ENCODE peak calls at places on chromosome 9, in eight cellular contexts. Z is uterus, K is aorta, V is left lung, N is pancreas, A is hepatocyte, M is heart left ventricle, Q is H9. C is an unnamed sample. For H3K4me1, the result is how much of the 10 kb centered on the place peaks cover.

GRCh38 chr9:84145780-84146179 is 165.2 kb downstream of the RMI1 start:
- DNase-seq in M (no peak), Z (no peak), Q (no peak), N (no peak), A (no peak), V (no peak), K (no peak), C (no peak)

GRCh38 chr9:136603901-136604816 is 58.3 kb upstream of the NOTCH1 start:
- DNase-seq in K (no peak), M (peak), Q (no peak), Z (no peak), V (peak), N (no peak), A (no peak), C (peak)

GRCh38 chr9:32704343-32704742 is 68.9 kb upstream of the TAF1L start:
- DNase-seq in Z (no peak), K (no peak), V (no peak), Q (no peak), A (no peak), N (no peak), M (no peak), C (no peak)

GRCh38 chr9:91972711-91973110 is 22.7 kb upstream of the ROR2 start:
- DNase-seq in M (no peak), A (no peak), V (no peak), K (no peak), Z (no peak), Q (no peak), N (no peak), C (no peak)

GRCh38 chr9:129561594-129562281 is 59.2 kb downstream of the C9orf50 start:
- DNase-seq in K (no peak), A (no peak), V (peak), Z (no peak), N (no peak), M (no peak), Q (no peak), C (no peak)

GRCh38 chr9:87354176-87354575 is 143.5 kb upstream of the DAPK1 start:
- DNase-seq in Z (no peak), Q (no peak), N (no peak), A (no peak), V (no peak), K (no peak), M (no peak), C (no peak)

GRCh38 chr9:76107487-76107886 is 217.0 kb downstream of the PCSK5 start:
- DNase-seq in K (no peak), N (no peak), Z (peak), M (no peak), V (no peak), Q (no peak), A (no peak), C (no peak)

GRCh38 chr9:128150594-128151342 is 1.5 kb downstream of the LCN2 start:
- DNase-seq in V (peak), Q (peak), N (peak), A (no peak), M (peak), Z (no peak), K (peak), C (peak)

GRCh38 chr9:76560481-76560891 is 101.5 kb downstream of the GCNT1 start:
- DNase-seq in Q (no peak), Z (no peak), M (no peak), N (no peak), V (no peak), K (no peak), A (peak), C (peak)

GRCh38 chr9:32968101-32969011 is 33.1 kb downstream of the APTX start:
- DNase-seq in Z (peak), A (peak), K (no peak), V (no peak), M (no peak), Q (no peak), N (peak), C (peak)

GRCh38 chr9:70868661-70869652 is 252.5 kb downstream of the TRPM3 start:
- DNase-seq in N (no peak), Q (no peak), V (no peak), A (peak), M (no peak), K (no peak), Z (no peak), C (no peak)

GRCh38 chr9:110933350-110934001 is 104.8 kb downstream of the LPAR1 start:
- DNase-seq in N (no peak), A (no peak), Q (no peak), V (no peak), Z (no peak), K (no peak), M (no peak), C (no peak)

GRCh38 chr9:77218612-77219011 is 41.3 kb downstream of the VPS13A start:
- DNase-seq in K (no peak), N (no peak), Q (no peak), M (no peak), V (no peak), A (no peak), Z (no peak), C (no peak)

GRCh38 chr9:133971121-133971951 is 20.8 kb downstream of the VAV2 start:
- DNase-seq in Q (no peak), V (peak), K (peak), N (peak), M (peak), A (no peak), Z (no peak), C (no peak)

GRCh38 chr9:69532359-69532758 is 139.8 kb downstream of the APBA1 start:
- DNase-seq in V (no peak), M (no peak), A (no peak), Q (no peak), Z (no peak), N (no peak), K (no peak), C (no peak)

GRCh38 chr9:97502222-97502983 is 937 bp downstream of the TMOD1 start:
- DNase-seq in N (peak), Z (no peak), A (peak), K (no peak), V (peak), Q (peak), M (peak), C (no peak)

GRCh38 chr9:122051401-122052346 is 41.4 kb downstream of the TTLL11 start:
- DNase-seq in A (no peak), Q (no peak), M (no peak), K (no peak), Z (no peak), V (no peak), N (no peak), C (no peak)

GRCh38 chr9:114776683-114777399 is 29.0 kb downstream of the TNFSF15 start:
- DNase-seq in V (no peak), Z (no peak), K (no peak), Q (no peak), N (no peak), M (no peak), A (no peak), C (no peak)

GRCh38 chr9:91693226-91693625 is 256.8 kb downstream of the ROR2 start:
- DNase-seq in A (no peak), Z (no peak), K (no peak), M (no peak), Q (no peak), V (no peak), N (no peak), C (no peak)

GRCh38 chr9:109385499-109385898 is 64.6 kb upstream of the EPB41L4B start:
- DNase-seq in V (no peak), Q (no peak), N (no peak), M (no peak), K (no peak), A (no peak), Z (no peak), C (no peak)

GRCh38 chr9:35340046-35340445 is 149.9 kb upstream of the RUSC2 start:
- DNase-seq in A (no peak), M (no peak), N (no peak), Q (no peak), V (no peak), Z (no peak), K (no peak), C (no peak)

GRCh38 chr9:88531920-88532319 is 3.1 kb upstream of the NXNL2 start:
- DNase-seq in K (no peak), V (no peak), N (no peak), Z (no peak), Q (peak), A (no peak), M (no peak), C (no peak)

GRCh38 chr9:88530051-88530450 is 4.9 kb upstream of the NXNL2 start:
- DNase-seq in A (no peak), K (no peak), Q (no peak), N (no peak), V (no peak), M (no peak), Z (peak), C (no peak)

GRCh38 chr9:88534456-88535225 is at the start of gene NXNL2:
- DNase-seq in A (peak), N (peak), K (peak), M (peak), Q (peak), V (peak), Z (peak), C (peak)

GRCh38 chr9:88533951-88534455 is 975 bp upstream of the NXNL2 start:
- DNase-seq in Z (peak), A (peak), Q (peak), N (peak), M (no peak), V (peak), K (no peak), C (peak)

DNA sequence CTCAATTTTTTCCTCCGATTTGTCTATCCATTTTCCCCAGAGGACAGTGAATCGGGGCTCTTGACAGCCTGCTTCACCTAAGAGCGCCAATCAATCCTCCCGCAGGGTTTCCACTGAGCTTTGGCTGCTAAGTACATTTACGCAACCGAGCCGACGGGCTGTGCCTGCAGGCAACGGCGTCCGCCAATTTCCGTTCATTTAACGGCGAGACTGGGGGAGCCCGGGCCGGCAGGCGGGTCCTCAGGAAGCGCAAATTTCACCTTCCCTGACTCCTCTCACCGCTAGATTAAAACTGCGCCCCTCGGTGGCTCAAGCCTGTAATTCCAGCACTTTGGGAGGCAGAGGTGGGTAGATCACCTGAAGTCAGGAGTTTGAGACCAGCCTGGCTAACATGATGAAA is 2.7 kb upstream of the NXNL2 start:
- DNase-seq in Q (peak), N (no peak), K (no peak), V (no peak), Z (peak), M (no peak), A (peak), C (no peak)
- H3K4me1 ChIP-seq in Q (under half), N (under half), K (under half), V (under half), Z (under half), M (under half), A (under half), C (under half)

DNA sequence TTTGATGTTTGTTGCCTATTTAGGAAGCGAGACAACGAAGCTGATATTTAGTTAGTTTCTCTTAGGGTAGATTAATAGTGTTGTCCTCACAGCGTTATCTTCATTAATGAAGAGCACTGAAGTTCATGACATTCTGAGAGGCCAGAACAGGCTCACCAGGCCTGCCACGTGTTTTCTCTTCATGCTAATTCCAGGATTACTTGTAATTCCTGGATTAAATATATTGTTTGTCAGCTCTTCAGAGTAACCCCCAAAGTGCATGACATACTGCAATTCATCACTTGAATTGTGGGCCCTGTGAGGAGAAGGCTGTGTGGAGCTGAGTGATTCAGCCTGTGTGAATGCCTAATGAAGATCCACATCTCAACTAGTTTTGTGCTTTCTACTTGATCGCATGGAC is 401.0 kb upstream of the ADAMTSL1 start:
- DNase-seq in N (no peak), Q (no peak), Z (peak), A (no peak), K (no peak), M (no peak), V (no peak), C (no peak)
- H3K4me1 ChIP-seq in N (under half), Q (under half), Z (under half), A (under half), K (under half), M (under half), V (under half), C (under half)

GRCh38 chr9:93128011-93128714 is 5.9 kb downstream of the NINJ1 start:
- DNase-seq in N (peak), A (peak), Q (peak), K (peak), M (peak), V (peak), Z (peak), C (no peak)

GRCh38 chr9:93128715-93129224 is 5.3 kb downstream of the NINJ1 start:
- DNase-seq in Z (no peak), K (peak), Q (peak), A (no peak), M (no peak), V (peak), N (peak), C (no peak)

GRCh38 chr9:93129691-93130500 is 4.2 kb downstream of the NINJ1 start:
- DNase-seq in Z (no peak), Q (no peak), K (no peak), V (peak), M (peak), N (no peak), A (no peak), C (no peak)

GRCh38 chr9:93130861-93131481 is 3.1 kb downstream of the NINJ1 start:
- DNase-seq in Z (no peak), M (peak), V (peak), N (peak), K (no peak), A (no peak), Q (no peak), C (no peak)

GRCh38 chr9:93129286-93129685 is 4.8 kb downstream of the NINJ1 start:
- DNase-seq in Q (peak), Z (no peak), K (peak), A (no peak), V (peak), M (peak), N (no peak), C (no peak)
- H3K4me1 ChIP-seq in Q (under half), Z (under half), K (under half), A (under half), V (under half), M (half or more), N (under half), C (under half)

GRCh38 chr9:5630038-5630507 is 1.2 kb downstream of the RIC1 start:
- DNase-seq in M (no peak), K (no peak), A (peak), Z (no peak), V (no peak), Q (no peak), N (no peak), C (peak)

GRCh38 chr9:5629312-5630037 is 568 bp downstream of the RIC1 start:
- DNase-seq in V (peak), Z (no peak), Q (peak), K (peak), N (peak), A (peak), M (peak), C (peak)

GRCh38 chr9:5628530-5629311 is at the start of gene RIC1:
- DNase-seq in N (peak), Z (peak), Q (peak), K (peak), V (peak), M (peak), A (peak), C (peak)

GRCh38 chr9:5626727-5627634 is 1.9 kb upstream of the RIC1 start:
- DNase-seq in Q (no peak), V (no peak), M (no peak), N (no peak), K (no peak), A (peak), Z (peak), C (peak)

GRCh38 chr9:5628183-5628529 is 751 bp upstream of the RIC1 start:
- DNase-seq in M (no peak), A (peak), K (no peak), V (no peak), Q (no peak), N (no peak), Z (no peak), C (no peak)
- H3K4me1 ChIP-seq in M (under half), A (under half), K (under half), V (under half), Q (under half), N (under half), Z (under half), C (under half)

DNA sequence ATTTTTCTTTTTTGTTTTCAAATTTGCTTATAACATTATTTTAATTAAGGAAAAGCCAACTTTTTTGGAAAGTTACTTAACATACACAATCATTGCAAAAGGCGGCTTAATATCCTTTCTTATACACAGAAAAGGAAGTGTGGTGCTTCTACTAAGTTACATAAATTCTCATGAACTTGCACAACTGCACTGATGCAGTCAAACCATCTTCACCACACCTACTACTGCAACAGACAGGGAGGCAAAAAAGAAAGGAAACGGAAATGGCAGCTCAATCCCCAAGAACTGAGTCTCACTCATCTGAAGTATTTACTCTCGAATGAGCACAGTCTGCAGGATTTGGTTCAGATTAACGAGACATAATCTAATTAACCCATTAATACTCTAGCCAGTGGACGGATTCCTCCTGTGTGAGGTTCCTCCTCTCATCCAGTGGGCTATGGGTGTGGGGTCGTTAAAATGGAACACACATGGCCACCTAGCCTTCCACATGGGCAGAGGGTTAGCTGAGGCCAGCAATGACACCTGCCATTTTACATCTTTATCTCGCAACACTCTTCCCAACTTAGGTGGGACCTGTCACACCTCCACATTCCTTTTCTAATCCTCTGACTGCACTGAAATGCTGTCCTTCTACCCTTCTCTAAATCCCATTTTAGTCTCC is 30.0 kb downstream of the GOLM1 start:
- DNase-seq in M (no peak), N (no peak), V (no peak), Z (no peak), K (no peak), Q (no peak), A (no peak), C (no peak)
- H3K4me1 ChIP-seq in M (under half), N (under half), V (under half), Z (under half), K (under half), Q (under half), A (under half), C (under half)

GRCh38 chr9:107394264-107394663 is 95.3 kb downstream of the KLF4 start:
- DNase-seq in N (no peak), K (no peak), M (no peak), Z (peak), Q (no peak), A (no peak), V (no peak), C (no peak)
- H3K4me1 ChIP-seq in N (under half), K (under half), M (under half), Z (under half), Q (under half), A (under half), V (under half), C (under half)